ENCODE peak calls at places on chromosomes 11 and 22, in eight cellular contexts. G is mucosa of descending colon, W is G401, P is NCI-H1105 treated with DMSO at 0.1 percent for 48 hours, T is NB4, C is frontal cortex, J is suprapubic skin, D is epithelial cell of esophagus. H is an unnamed sample.

GRCh38 chr11:79174045-79175008 is 266.5 kb downstream of the TENM4 start:
- DNase-seq in G (no peak), W (no peak), P (no peak), T (no peak), C (no peak), J (no peak), D (peak), H (no peak)

GRCh38 chr22:44427506-44428470 is 70.2 kb downstream of the RTL6 start:
- DNase-seq in G (no peak), W (no peak), P (no peak), T (no peak), C (no peak), J (no peak), D (no peak), H (peak)

GRCh38 chr11:66150140-66150539 is 80.1 kb downstream of the PACS1 start:
- DNase-seq in G (no peak), W (no peak), P (no peak), T (no peak), C (no peak), J (no peak), D (no peak), H (no peak)

GRCh38 chr22:46262449-46263207 is 515 bp downstream of the PKDREJ start:
- DNase-seq in G (peak), W (no peak), P (no peak), T (no peak), C (peak), J (no peak), D (peak), H (no peak)

GRCh38 chr11:35166369-35167360 is 27.7 kb downstream of the CD44 start:
- DNase-seq in G (peak), W (peak), P (no peak), T (no peak), C (no peak), J (no peak), D (peak), H (no peak)

GRCh38 chr11:111777094-111778046 is 11.2 kb upstream of the PPP2R1B start:
- DNase-seq in G (no peak), W (peak), P (peak), T (peak), C (peak), J (no peak), D (peak), H (no peak)

GRCh38 chr11:28346721-28347120 is 238.5 kb downstream of the METTL15 start:
- DNase-seq in G (no peak), W (no peak), P (no peak), T (no peak), C (no peak), J (no peak), D (peak), H (no peak)

GRCh38 chr11:67076202-67076601 is 19.6 kb downstream of the RHOD start:
- DNase-seq in G (no peak), W (no peak), P (no peak), T (no peak), C (no peak), J (no peak), D (no peak), H (no peak)

GRCh38 chr11:69138265-69138664 is 17.5 kb upstream of the SMIM38 start:
- DNase-seq in G (no peak), W (no peak), P (no peak), T (no peak), C (no peak), J (no peak), D (peak), H (no peak)

GRCh38 chr11:105937738-105938137 is 84.3 kb downstream of the MSANTD4 start:
- DNase-seq in G (no peak), W (peak), P (no peak), T (no peak), C (no peak), J (no peak), D (no peak), H (no peak)

GRCh38 chr11:976431-977160 is 50.9 kb downstream of the AP2A2 start:
- DNase-seq in G (no peak), W (no peak), P (no peak), T (peak), C (peak), J (no peak), D (no peak), H (no peak)

GRCh38 chr11:80167766-80168165 is 726.9 kb upstream of the TENM4 start:
- DNase-seq in G (no peak), W (no peak), P (no peak), T (peak), C (no peak), J (no peak), D (peak), H (no peak)

GRCh38 chr22:36395061-36395849 is 7.5 kb upstream of the MYH9 start:
- DNase-seq in G (no peak), W (no peak), P (no peak), T (no peak), C (no peak), J (no peak), D (peak), H (no peak)

GRCh38 chr11:92770981-92771380 is 198.5 kb upstream of the MTNR1B start:
- DNase-seq in G (no peak), W (no peak), P (no peak), T (no peak), C (no peak), J (no peak), D (no peak), H (no peak)

GRCh38 chr11:126375726-126376125 is 20.2 kb downstream of the ST3GAL4 start:
- DNase-seq in G (no peak), W (no peak), P (no peak), T (no peak), C (no peak), J (peak), D (peak), H (no peak)

GRCh38 chr11:30960387-30960992 is 374.3 kb upstream of the MPPED2 start:
- DNase-seq in G (no peak), W (peak), P (peak), T (peak), C (no peak), J (no peak), D (peak), H (no peak)

GRCh38 chr11:64001552-64002427 is 15.6 kb downstream of the OTUB1 start:
- DNase-seq in G (no peak), W (no peak), P (no peak), T (no peak), C (no peak), J (no peak), D (no peak), H (no peak)

GRCh38 chr11:44797886-44798683 is 71.3 kb downstream of the TSPAN18 start:
- DNase-seq in G (no peak), W (no peak), P (no peak), T (no peak), C (no peak), J (no peak), D (no peak), H (no peak)

GRCh38 chr22:39251762-39252460 is 7.1 kb upstream of the PDGFB start:
- DNase-seq in G (no peak), W (no peak), P (no peak), T (no peak), C (no peak), J (no peak), D (peak), H (no peak)

GRCh38 chr22:16917144-16918003 is 90.6 kb downstream of the GAB4 start:
- DNase-seq in G (no peak), W (peak), P (peak), T (peak), C (peak), J (peak), D (peak), H (peak)